ENCODE peak calls at places on chromosomes 12 and 14, in four cellular contexts. Q is HepG2, O is SK-N-SH, G is GM12878. H is an unnamed sample.

GRCh38 chr12:53795927-53796326 is 44.1 kb upstream of the CISTR start:
- DNase-seq in O (no peak), G (no peak), Q (no peak), H (no peak)

GRCh38 chr12:64889434-64890216 is 65.2 kb downstream of the TBC1D30 start:
- DNase-seq in O (no peak), G (no peak), Q (peak; percentile 27), H (no peak)

GRCh38 chr14:81268016-81268416 is 47.3 kb upstream of the GTF2A1 start:
- DNase-seq in O (no peak), Q (peak; percentile 13), G (no peak), H (no peak)

GRCh38 chr14:90062852-90063539 is 1.2 kb downstream of the KCNK13 start:
- DNase-seq in O (no peak), G (no peak), Q (no peak), H (peak; percentile 38)

GRCh38 chr12:3973269-3973884 is 100.2 kb upstream of the PARP11 start:
- DNase-seq in O (no peak), G (no peak), Q (no peak), H (no peak)

GRCh38 chr12:4908694-4909396 is 860 bp upstream of the KCNA1 start:
- DNase-seq in G (no peak), Q (no peak), O (peak; percentile 12), H (peak; percentile 83)

GRCh38 chr14:90599748-90600507 is 203.1 kb downstream of the CALM1 start:
- DNase-seq in G (no peak), O (no peak), Q (peak; percentile 3), H (no peak)

GRCh38 chr12:95624544-95624943 is 73.3 kb upstream of the USP44 start:
- DNase-seq in O (no peak), Q (peak; percentile 28), G (no peak), H (no peak)

GRCh38 chr14:96592591-96593388 is 90.6 kb downstream of the PAPOLA start:
- DNase-seq in Q (peak; percentile 10), O (peak; percentile 96), G (no peak), H (peak; percentile 79)

GRCh38 chr14:86057018-86057667 is 527.2 kb downstream of the FLRT2 start:
- DNase-seq in Q (peak; percentile 6), G (no peak), O (peak; percentile 3), H (no peak)

GRCh38 chr12:43120189-43120588 is 431.8 kb downstream of the ADAMTS20 start:
- DNase-seq in Q (no peak), O (no peak), G (no peak), H (no peak)

GRCh38 chr12:122111070-122111750 is 32.7 kb downstream of the MLXIP start:
- DNase-seq in Q (no peak), G (no peak), O (no peak), H (no peak)

GRCh38 chr12:65169311-65170244 is at the start of gene LEMD3:
- DNase-seq in G (peak; percentile 59), O (peak; percentile 94), Q (peak; percentile 90), H (peak; percentile 92)

GRCh38 chr12:2286461-2287131 is 233.8 kb downstream of the CACNA1C start:
- DNase-seq in G (no peak), Q (no peak), O (no peak), H (no peak)

GRCh38 chr12:117684471-117684870 is 284.3 kb downstream of the KSR2 start:
- DNase-seq in O (no peak), Q (no peak), G (no peak), H (no peak)

GRCh38 chr12:117686911-117687377 is 281.8 kb downstream of the KSR2 start:
- DNase-seq in O (peak; percentile 23), Q (peak; percentile 35), G (no peak), H (no peak)

GRCh38 chr12:117686210-117686609 is 282.6 kb downstream of the KSR2 start:
- DNase-seq in G (no peak), Q (no peak), O (no peak), H (no peak)

GRCh38 chr12:117689857-117690256 is 278.9 kb downstream of the KSR2 start:
- DNase-seq in O (no peak), G (no peak), Q (no peak), H (no peak)

DNA sequence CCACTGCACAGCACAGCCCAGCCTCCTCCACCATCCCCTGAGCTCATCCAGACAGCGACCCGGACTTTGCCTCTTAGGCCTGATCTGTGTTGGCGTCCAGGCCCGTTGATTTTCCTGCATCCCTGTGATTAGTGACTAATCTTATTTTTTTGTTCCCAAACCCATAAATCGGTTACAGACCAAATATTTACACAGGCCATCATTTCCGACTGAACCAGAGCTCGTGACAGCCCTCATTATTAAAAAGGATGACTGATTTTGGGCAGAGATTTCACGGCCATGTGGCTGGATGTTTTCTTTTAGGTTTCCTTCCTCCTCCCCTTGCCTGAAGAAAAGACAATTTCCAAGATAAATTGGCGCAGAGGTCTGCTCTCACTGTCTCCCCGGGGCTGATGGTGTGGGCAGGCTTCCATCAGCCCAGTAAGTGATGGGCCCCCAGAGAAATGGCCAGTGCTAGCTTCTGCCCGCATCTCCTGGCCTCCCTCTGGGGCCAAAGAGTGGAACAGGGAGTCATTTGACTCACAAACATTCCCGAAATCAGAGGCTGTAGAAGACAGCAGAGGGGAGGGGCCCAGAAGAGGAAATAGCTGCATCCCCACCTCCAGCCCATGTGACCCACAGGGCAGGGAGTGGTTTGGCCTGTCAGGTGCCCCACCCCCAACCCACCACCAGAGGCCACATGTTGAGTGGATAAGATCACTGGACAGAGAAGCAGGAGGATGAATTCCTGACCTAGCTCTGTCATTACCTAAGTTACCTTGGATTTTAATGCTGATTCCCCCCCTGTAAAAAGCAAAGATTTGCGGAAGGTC is 283.5 kb downstream of the KSR2 start:
- DNase-seq in G (no peak), Q (peak; percentile 42), O (peak; percentile 84), H (peak; percentile 73)
- TF ChIP-seq TCF12 in G (no peak), Q (no peak), O (peak; percentile 93), H (no peak)

GRCh38 chr14:73742520-73743238 is 28.5 kb upstream of the PNMA1 start:
- DNase-seq in O (no peak), Q (no peak), G (no peak), H (no peak)

GRCh38 chr14:73741876-73742519 is 27.8 kb upstream of the PNMA1 start:
- DNase-seq in Q (no peak), O (peak; percentile 44), G (no peak), H (no peak)

GRCh38 chr14:73744175-73744867 is 30.1 kb upstream of the PNMA1 start:
- DNase-seq in O (no peak), G (no peak), Q (no peak), H (no peak)

GRCh38 chr14:73744874-73745529 is 30.8 kb upstream of the PNMA1 start:
- DNase-seq in G (no peak), Q (no peak), O (no peak), H (no peak)

DNA sequence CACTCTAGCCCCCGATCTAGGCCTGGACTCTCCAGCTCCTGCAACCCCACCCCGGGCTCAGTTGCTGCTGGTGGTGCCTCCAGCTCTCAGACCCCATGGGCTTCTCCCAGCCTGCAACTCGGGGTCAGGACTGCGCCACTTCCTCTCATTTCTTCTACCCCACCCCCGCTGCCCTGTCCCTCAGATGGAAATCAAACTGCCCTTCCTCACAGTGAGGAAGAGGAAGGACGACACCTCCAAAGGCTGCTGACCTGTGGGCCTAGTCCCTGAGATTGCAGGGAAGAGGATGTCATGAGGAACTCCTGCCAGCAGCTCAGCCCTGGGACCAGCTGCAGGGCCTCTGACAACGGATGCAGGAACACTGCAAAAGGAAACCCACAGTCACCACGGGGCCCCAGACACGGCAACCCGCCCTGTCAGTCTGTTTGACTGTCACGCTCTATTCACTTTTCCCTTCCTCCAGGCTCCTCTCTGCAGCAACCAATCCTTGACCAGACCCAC is 29.3 kb upstream of the PNMA1 start:
- DNase-seq in G (no peak), Q (no peak), O (no peak), H (no peak)
- H4K20me1 ChIP-seq in G (peaks cover 27% of the 10 kb centered on the region), Q (peaks cover 78% of the 10 kb centered on the region), O (peaks cover 86% of the 10 kb centered on the region), H (peaks cover 5% of the 10 kb centered on the region)

GRCh38 chr12:113273053-113273725 is 51.9 kb downstream of the TPCN1 start:
- DNase-seq in Q (no peak), G (no peak), O (no peak), H (no peak)

GRCh38 chr12:113270709-113271009 is 49.4 kb downstream of the TPCN1 start:
- DNase-seq in O (no peak), G (no peak), Q (no peak), H (no peak)

GRCh38 chr12:113269257-113269943 is 48.1 kb downstream of the TPCN1 start:
- DNase-seq in Q (no peak), O (no peak), G (no peak), H (no peak)

GRCh38 chr12:113271466-113271852 is 50.2 kb downstream of the TPCN1 start:
- DNase-seq in Q (no peak), G (no peak), O (no peak), H (no peak)

DNA sequence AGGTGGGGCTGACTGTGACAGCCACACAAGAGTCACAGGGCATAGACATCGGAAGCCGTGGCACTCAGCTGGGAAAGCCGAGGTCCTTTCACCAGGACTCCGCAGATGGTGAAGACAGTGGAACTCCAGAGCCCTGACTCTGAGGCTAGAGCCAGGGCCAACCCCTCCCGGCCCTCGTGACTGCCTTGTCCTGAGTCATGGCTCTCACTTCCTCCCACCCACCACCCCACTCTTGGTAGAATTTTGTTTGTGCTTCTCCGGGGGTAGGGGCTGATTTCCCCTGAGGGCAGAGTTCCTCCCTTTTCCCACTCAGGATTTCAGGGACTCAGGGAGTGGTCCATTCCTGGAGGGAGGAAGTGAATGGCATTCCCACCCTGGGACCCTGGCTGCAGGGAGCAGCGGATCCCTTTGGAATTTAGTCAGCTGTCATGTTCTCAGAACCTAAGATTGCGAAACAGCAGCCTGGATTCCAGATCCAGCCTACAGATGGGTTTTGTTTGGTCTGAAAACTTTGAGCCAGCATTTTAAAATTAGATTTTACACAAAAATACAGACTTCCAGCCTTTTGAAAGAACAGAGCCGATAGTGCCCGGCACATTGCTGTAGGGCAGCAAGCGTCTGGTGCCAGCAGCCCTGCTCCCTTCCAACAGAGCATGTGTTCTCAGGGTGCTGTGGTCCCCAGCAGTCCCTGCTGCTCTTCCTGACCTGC is 50.7 kb downstream of the TPCN1 start:
- DNase-seq in Q (peak; percentile 74), G (no peak), O (peak; percentile 67), H (no peak)
- TF ChIP-seq TCF12 in Q (no peak), G (no peak), O (peak; percentile 27), H (no peak)

GRCh38 chr12:6939187-6939540 is 4.5 kb upstream of the RNU7-1 start:
- DNase-seq in Q (no peak), O (no peak), G (no peak), H (no peak)

GRCh38 chr12:6936642-6937480 is 6.8 kb upstream of the RNU7-1 start:
- DNase-seq in O (peak; percentile 51), G (no peak), Q (no peak), H (peak; percentile 71)

GRCh38 chr12:6937481-6938352 is 5.9 kb upstream of the RNU7-1 start:
- DNase-seq in O (peak; percentile 92), Q (peak; percentile 91), G (peak; percentile 90), H (peak; percentile 93)

GRCh38 chr12:6936378-6936638 is 7.3 kb upstream of the RNU7-1 start:
- DNase-seq in G (no peak), Q (no peak), O (no peak), H (no peak)

DNA sequence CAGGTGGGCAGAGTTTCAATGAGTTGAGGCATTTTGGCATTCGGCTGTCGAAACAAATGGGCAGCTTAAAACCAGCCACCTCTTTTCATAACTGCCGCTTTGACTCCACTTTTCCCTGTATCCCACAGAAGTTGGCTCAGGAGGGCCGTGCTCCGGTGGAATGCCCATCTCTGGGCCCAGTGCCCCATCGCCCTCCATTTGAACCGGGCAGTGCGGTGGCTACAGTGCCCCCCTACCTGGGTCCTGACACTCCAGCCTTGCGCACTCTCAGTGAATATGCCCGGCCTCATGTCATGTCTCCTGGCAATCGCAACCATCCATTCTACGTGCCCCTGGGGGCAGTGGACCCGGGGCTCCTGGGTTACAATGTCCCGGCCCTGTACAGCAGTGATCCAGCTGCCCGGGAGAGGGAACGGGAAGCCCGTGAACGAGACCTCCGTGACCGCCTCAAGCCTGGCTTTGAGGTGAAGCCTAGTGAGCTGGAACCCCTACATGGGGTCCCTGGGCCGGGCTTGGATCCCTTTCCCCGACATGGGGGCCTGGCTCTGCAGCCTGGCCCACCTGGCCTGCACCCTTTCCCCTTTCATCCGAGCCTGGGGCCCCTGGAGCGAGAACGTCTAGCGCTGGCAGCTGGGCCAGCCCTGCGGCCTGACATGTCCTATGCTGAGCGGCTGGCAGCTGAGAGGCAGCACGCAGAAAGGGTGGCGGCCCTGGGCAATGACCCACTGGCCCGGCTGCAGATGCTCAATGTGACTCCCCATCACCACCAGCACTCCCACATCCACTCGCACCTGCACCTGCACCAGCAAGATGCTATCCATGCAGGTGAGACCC is 5.0 kb upstream of the RNU7-1 start:
- DNase-seq in G (no peak), Q (no peak), O (peak; percentile 14), H (no peak)
- H4K20me1 ChIP-seq in G (no peaks in the 10 kb centered on the region), Q (no peaks in the 10 kb centered on the region), O (peaks cover 8% of the 10 kb centered on the region), H (peaks cover 5% of the 10 kb centered on the region)

H was measured in H1.